ENCODE peak calls at places on chromosomes 3 and 15, in four cellular contexts. W, I, T and X are unnamed samples.

GRCh38 chr15:21270474-21270873 is 169.8 kb downstream of the POTEB3 start:
- DNase-seq in W (peak), I (no peak), T (no peak), X (no peak)

GRCh38 chr15:60797444-60798040 is 318.6 kb upstream of the ICE2 start:
- DNase-seq in W (no peak), I (no peak), T (no peak), X (no peak)

GRCh38 chr3:197010556-197011351 is 18.9 kb downstream of the MELTF start:
- DNase-seq in W (no peak), I (no peak), T (no peak), X (no peak)

GRCh38 chr3:109569121-109569520 is 231.8 kb upstream of the DPPA4 start:
- DNase-seq in W (no peak), I (no peak), T (no peak), X (no peak)

GRCh38 chr3:33915796-33916589 is 117.6 kb downstream of the PDCD6IP start:
- DNase-seq in W (peak), I (peak), T (no peak), X (peak)

GRCh38 chr3:23094890-23095462 is 108.2 kb upstream of the UBE2E2 start:
- DNase-seq in W (peak), I (no peak), T (peak), X (peak)

GRCh38 chr3:56593455-56594158 is 36.6 kb downstream of the CCDC66 start:
- DNase-seq in W (no peak), I (no peak), T (no peak), X (no peak)

GRCh38 chr3:157300091-157300490 is 136.6 kb upstream of the PTX3 start:
- DNase-seq in W (no peak), I (no peak), T (no peak), X (no peak)

GRCh38 chr15:57237282-57237642 is 139.0 kb upstream of the CGNL1 start:
- DNase-seq in W (no peak), I (peak), T (peak), X (no peak)